ENCODE peak calls at places on chromosome 16, in four cellular contexts. M, I, W and J are unnamed samples.
A peak's percentile ranks its signal among the peaks of the same experiment; 100 is the strongest.

GRCh38 chr16:83945587-83945986 is 7.5 kb upstream of the OSGIN1 start:
- DNase-seq in W (no peak), M (no peak), I (no peak), J (no peak)

GRCh38 chr16:23496826-23497542 is 13.3 kb downstream of the GGA2 start:
- DNase-seq in W (no peak), I (peak; percentile 77), M (no peak), J (peak; percentile 31)

GRCh38 chr16:73610605-73611177 is 562.8 kb upstream of the ZFHX3 start:
- DNase-seq in I (no peak), M (no peak), W (no peak), J (no peak)

GRCh38 chr16:79363484-79363883 is 237.1 kb downstream of the MAF start:
- DNase-seq in M (no peak), W (no peak), I (no peak), J (no peak)

GRCh38 chr16:89695086-89695874 is 6.2 kb downstream of the SPATA2L start:
- DNase-seq in M (no peak), W (no peak), I (no peak), J (no peak)

GRCh38 chr16:56747486-56748045 is 17.6 kb downstream of the NUP93 start:
- DNase-seq in I (no peak), M (no peak), W (no peak), J (no peak)

GRCh38 chr16:53502331-53503269 is at the start of gene AKTIP:
- DNase-seq in M (no peak), W (no peak), I (peak; percentile 35), J (peak; percentile 76)

GRCh38 chr16:30368122-30368791 is 2.0 kb downstream of the TBC1D10B start:
- DNase-seq in M (no peak), W (no peak), I (peak; percentile 74), J (no peak)

GRCh38 chr16:83438326-83438725 is 369.5 kb upstream of the HSBP1 start:
- DNase-seq in W (no peak), M (no peak), I (no peak), J (no peak)

GRCh38 chr16:67100569-67101300 is 9.0 kb upstream of the PHAF1 start:
- DNase-seq in I (peak; percentile 43), M (no peak), W (peak; percentile 51), J (no peak)

GRCh38 chr16:73572135-73572534 is 524.2 kb upstream of the ZFHX3 start:
- DNase-seq in I (no peak), W (peak; percentile 5), M (no peak), J (peak; percentile 63)

GRCh38 chr16:17305694-17306093 is 165.1 kb downstream of the XYLT1 start:
- DNase-seq in M (no peak), W (no peak), I (no peak), J (no peak)

GRCh38 chr16:17773698-17774101 is 302.9 kb upstream of the XYLT1 start:
- DNase-seq in I (peak; percentile 83), W (no peak), M (peak; percentile 54), J (peak; percentile 61)

GRCh38 chr16:48353565-48354163 is 31.5 kb downstream of the SIAH1 start:
- DNase-seq in M (no peak), W (peak; percentile 78), I (peak; percentile 78), J (peak; percentile 44)

GRCh38 chr16:2745116-2745890 is 7.1 kb upstream of the SRRM2 start:
- DNase-seq in W (no peak), I (no peak), M (no peak), J (no peak)

GRCh38 chr16:53083123-53083522 is 28.3 kb downstream of the CHD9 start:
- DNase-seq in W (peak; percentile 63), M (no peak), I (no peak), J (no peak)

GRCh38 chr16:539901-540530 is 12.5 kb downstream of the CAPN15 start:
- DNase-seq in W (no peak), I (peak; percentile 62), M (no peak), J (no peak)

GRCh38 chr16:25916091-25916490 is 224.3 kb downstream of the HS3ST4 start:
- DNase-seq in M (no peak), I (no peak), W (no peak), J (no peak)